ENCODE peak calls at places on chromosome 14, in eight cellular contexts. One of them, this sample, is unnamed.
A peak's percentile ranks its signal among the peaks of the same experiment; 100 is the strongest.

GRCh38 chr14:39376671-39377403 is 55.4 kb downstream of the FBXO33 start:
- DNase-seq in RWPE2: no peak
- DNase-seq in heart left ventricle: no peak
- DNase-seq in Caco-2: no peak
- DNase-seq in suprapubic skin: no peak
- DNase-seq in thoracic aorta: no peak
- DNase-seq in left ventricle myocardium inferior: no peak
- DNase-seq in IMR-90: peak; percentile 40
- DNase-seq in this sample: no peak

GRCh38 chr14:31263485-31264133 is 56.0 kb upstream of the HECTD1 start:
- DNase-seq in heart left ventricle: peak; percentile 29
- DNase-seq in IMR-90: peak; percentile 100
- DNase-seq in suprapubic skin: peak; percentile 80
- DNase-seq in left ventricle myocardium inferior: no peak
- DNase-seq in RWPE2: peak; percentile 96
- DNase-seq in thoracic aorta: peak; percentile 43
- DNase-seq in Caco-2: peak; percentile 78
- DNase-seq in this sample: no peak

GRCh38 chr14:60161176-60162107 is 3.8 kb downstream of the DHRS7 start:
- DNase-seq in thoracic aorta: no peak
- DNase-seq in IMR-90: peak; percentile 18
- DNase-seq in RWPE2: no peak
- DNase-seq in Caco-2: no peak
- DNase-seq in suprapubic skin: peak; percentile 66
- DNase-seq in left ventricle myocardium inferior: no peak
- DNase-seq in heart left ventricle: no peak
- DNase-seq in this sample: no peak

GRCh38 chr14:95290021-95290420 is 29.7 kb downstream of the CLMN start:
- DNase-seq in Caco-2: no peak
- DNase-seq in heart left ventricle: no peak
- DNase-seq in thoracic aorta: no peak
- DNase-seq in IMR-90: no peak
- DNase-seq in RWPE2: no peak
- DNase-seq in left ventricle myocardium inferior: no peak
- DNase-seq in suprapubic skin: no peak
- DNase-seq in this sample: no peak

GRCh38 chr14:61562321-61563161 is 132.8 kb upstream of the HIF1A start:
- DNase-seq in heart left ventricle: no peak
- DNase-seq in left ventricle myocardium inferior: no peak
- DNase-seq in Caco-2: no peak
- DNase-seq in thoracic aorta: no peak
- DNase-seq in IMR-90: peak; percentile 100
- DNase-seq in suprapubic skin: no peak
- DNase-seq in RWPE2: peak; percentile 87
- DNase-seq in this sample: no peak

GRCh38 chr14:55191881-55192616 is 664 bp upstream of the DLGAP5 start:
- DNase-seq in RWPE2: no peak
- DNase-seq in thoracic aorta: no peak
- DNase-seq in Caco-2: no peak
- DNase-seq in left ventricle myocardium inferior: no peak
- DNase-seq in heart left ventricle: no peak
- DNase-seq in IMR-90: no peak
- DNase-seq in suprapubic skin: no peak
- DNase-seq in this sample: no peak

GRCh38 chr14:64801800-64802199 is 77.9 kb downstream of the SPTB start:
- DNase-seq in heart left ventricle: no peak
- DNase-seq in suprapubic skin: no peak
- DNase-seq in left ventricle myocardium inferior: no peak
- DNase-seq in Caco-2: no peak
- DNase-seq in IMR-90: peak; percentile 17
- DNase-seq in thoracic aorta: no peak
- DNase-seq in RWPE2: no peak
- DNase-seq in this sample: no peak

GRCh38 chr14:66473223-66473622 is 12.9 kb upstream of the CCDC196 start:
- DNase-seq in RWPE2: no peak
- DNase-seq in suprapubic skin: no peak
- DNase-seq in heart left ventricle: no peak
- DNase-seq in Caco-2: no peak
- DNase-seq in thoracic aorta: no peak
- DNase-seq in left ventricle myocardium inferior: no peak
- DNase-seq in IMR-90: no peak
- DNase-seq in this sample: no peak

GRCh38 chr14:52185178-52185577 is 82.3 kb upstream of the PTGDR start:
- DNase-seq in RWPE2: no peak
- DNase-seq in suprapubic skin: no peak
- DNase-seq in thoracic aorta: no peak
- DNase-seq in left ventricle myocardium inferior: no peak
- DNase-seq in Caco-2: no peak
- DNase-seq in IMR-90: no peak
- DNase-seq in heart left ventricle: no peak
- DNase-seq in this sample: no peak

GRCh38 chr14:90274808-90275454 is 18.6 kb downstream of the PSMC1 start:
- DNase-seq in left ventricle myocardium inferior: no peak
- DNase-seq in heart left ventricle: no peak
- DNase-seq in suprapubic skin: no peak
- DNase-seq in thoracic aorta: no peak
- DNase-seq in Caco-2: no peak
- DNase-seq in RWPE2: no peak
- DNase-seq in IMR-90: peak; percentile 78
- DNase-seq in this sample: no peak

GRCh38 chr14:66503532-66503931 is 4.4 kb upstream of the GPHN start:
- DNase-seq in suprapubic skin: no peak
- DNase-seq in Caco-2: no peak
- DNase-seq in RWPE2: no peak
- DNase-seq in IMR-90: peak; percentile 28
- DNase-seq in thoracic aorta: no peak
- DNase-seq in heart left ventricle: peak; percentile 41
- DNase-seq in left ventricle myocardium inferior: no peak
- DNase-seq in this sample: no peak

GRCh38 chr14:55773984-55774581 is 194.1 kb downstream of the KTN1 start:
- DNase-seq in left ventricle myocardium inferior: no peak
- DNase-seq in thoracic aorta: no peak
- DNase-seq in suprapubic skin: no peak
- DNase-seq in IMR-90: no peak
- DNase-seq in Caco-2: no peak
- DNase-seq in heart left ventricle: no peak
- DNase-seq in RWPE2: no peak
- DNase-seq in this sample: no peak

GRCh38 chr14:31787377-31787776 is 226.2 kb downstream of the NUBPL start:
- DNase-seq in thoracic aorta: no peak
- DNase-seq in left ventricle myocardium inferior: no peak
- DNase-seq in Caco-2: no peak
- DNase-seq in heart left ventricle: no peak
- DNase-seq in IMR-90: peak; percentile 11
- DNase-seq in RWPE2: no peak
- DNase-seq in suprapubic skin: no peak
- DNase-seq in this sample: no peak

GRCh38 chr14:99430491-99430890 is 50.2 kb downstream of the SETD3 start:
- DNase-seq in suprapubic skin: no peak
- DNase-seq in thoracic aorta: no peak
- DNase-seq in Caco-2: no peak
- DNase-seq in IMR-90: no peak
- DNase-seq in heart left ventricle: peak; percentile 26
- DNase-seq in RWPE2: no peak
- DNase-seq in left ventricle myocardium inferior: no peak
- DNase-seq in this sample: no peak

GRCh38 chr14:65304239-65304638 is 108.3 kb upstream of the FUT8 start:
- DNase-seq in IMR-90: no peak
- DNase-seq in heart left ventricle: no peak
- DNase-seq in RWPE2: no peak
- DNase-seq in left ventricle myocardium inferior: no peak
- DNase-seq in thoracic aorta: no peak
- DNase-seq in Caco-2: no peak
- DNase-seq in suprapubic skin: no peak
- DNase-seq in this sample: no peak

GRCh38 chr14:90383731-90384542 is 12.9 kb upstream of the CALM1 start:
- DNase-seq in thoracic aorta: peak; percentile 28
- DNase-seq in suprapubic skin: peak; percentile 80
- DNase-seq in left ventricle myocardium inferior: peak; percentile 65
- DNase-seq in IMR-90: peak; percentile 46
- DNase-seq in heart left ventricle: peak; percentile 66
- DNase-seq in RWPE2: no peak
- DNase-seq in Caco-2: no peak
- DNase-seq in this sample: no peak

GRCh38 chr14:50762001-50762930 is 68.7 kb downstream of the NIN start:
- DNase-seq in left ventricle myocardium inferior: no peak
- DNase-seq in heart left ventricle: no peak
- DNase-seq in Caco-2: no peak
- DNase-seq in RWPE2: no peak
- DNase-seq in thoracic aorta: no peak
- DNase-seq in IMR-90: peak; percentile 94
- DNase-seq in suprapubic skin: no peak
- DNase-seq in this sample: no peak

GRCh38 chr14:66539034-66539433 is 31.1 kb downstream of the GPHN start:
- DNase-seq in IMR-90: no peak
- DNase-seq in left ventricle myocardium inferior: no peak
- DNase-seq in heart left ventricle: no peak
- DNase-seq in Caco-2: no peak
- DNase-seq in thoracic aorta: no peak
- DNase-seq in RWPE2: no peak
- DNase-seq in suprapubic skin: no peak
- DNase-seq in this sample: no peak

GRCh38 chr14:104326848-104327247 is 188.5 kb downstream of the KIF26A start:
- DNase-seq in RWPE2: peak; percentile 34
- DNase-seq in heart left ventricle: no peak
- DNase-seq in Caco-2: no peak
- DNase-seq in left ventricle myocardium inferior: no peak
- DNase-seq in suprapubic skin: no peak
- DNase-seq in IMR-90: no peak
- DNase-seq in thoracic aorta: no peak
- DNase-seq in this sample: no peak

DNA sequence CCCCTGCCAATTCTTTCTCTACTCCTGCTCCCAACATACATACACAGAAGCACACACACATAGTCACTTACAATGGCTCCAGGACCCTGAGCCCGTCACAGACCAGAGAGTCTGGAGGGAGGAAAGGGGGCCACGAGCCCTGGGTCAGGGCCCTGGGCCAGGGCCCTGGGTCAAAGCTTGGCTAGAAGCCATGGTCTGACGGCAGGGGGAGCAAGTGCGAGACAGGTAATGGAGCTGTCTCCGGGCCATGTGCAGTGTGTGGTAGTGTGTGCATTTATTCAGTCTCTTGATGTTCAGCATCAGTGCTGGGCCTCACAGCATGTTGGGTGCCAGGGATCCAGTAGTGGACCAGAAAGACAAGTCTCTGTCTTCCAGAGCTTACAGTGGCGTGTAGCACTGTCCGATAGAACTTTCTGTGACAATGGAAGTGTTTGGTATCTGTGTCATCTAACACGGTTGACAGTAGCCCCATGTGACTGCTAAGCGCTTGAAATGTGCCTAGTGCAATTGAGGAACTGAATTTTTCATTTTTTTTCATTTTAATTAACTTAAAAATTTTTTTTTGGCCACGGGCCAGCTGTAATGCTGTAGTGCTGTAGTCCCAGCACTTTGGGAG is 4.2 kb upstream of the RABGGTA start:
- DNase-seq in IMR-90: no peak
- DNase-seq in thoracic aorta: no peak
- DNase-seq in Caco-2: no peak
- DNase-seq in RWPE2: no peak
- DNase-seq in heart left ventricle: no peak
- DNase-seq in left ventricle myocardium inferior: no peak
- DNase-seq in suprapubic skin: no peak
- DNase-seq in this sample: no peak
- TF ChIP-seq CTCF in IMR-90: no peak
- TF ChIP-seq CTCF in thoracic aorta: no peak
- TF ChIP-seq CTCF in Caco-2: no peak
- TF ChIP-seq CTCF in RWPE2: no peak
- TF ChIP-seq CTCF in heart left ventricle: no peak
- TF ChIP-seq CTCF in left ventricle myocardium inferior: no peak
- TF ChIP-seq CTCF in suprapubic skin: no peak
- TF ChIP-seq CTCF in this sample: no peak

GRCh38 chr14:80954771-80955299 is 586 bp upstream of the TSHR start:
- DNase-seq in left ventricle myocardium inferior: peak; percentile 70
- DNase-seq in heart left ventricle: peak; percentile 70
- DNase-seq in Caco-2: peak; percentile 76
- DNase-seq in suprapubic skin: peak; percentile 84
- DNase-seq in IMR-90: peak; percentile 72
- DNase-seq in RWPE2: peak; percentile 77
- DNase-seq in thoracic aorta: peak; percentile 37
- DNase-seq in this sample: no peak

GRCh38 chr14:80958258-80958657 is 2.8 kb downstream of the TSHR start:
- DNase-seq in left ventricle myocardium inferior: no peak
- DNase-seq in IMR-90: no peak
- DNase-seq in Caco-2: no peak
- DNase-seq in heart left ventricle: no peak
- DNase-seq in RWPE2: no peak
- DNase-seq in suprapubic skin: no peak
- DNase-seq in thoracic aorta: no peak
- DNase-seq in this sample: no peak

GRCh38 chr14:80955434-80955939 is at the start of gene TSHR:
- DNase-seq in IMR-90: no peak
- DNase-seq in suprapubic skin: no peak
- DNase-seq in left ventricle myocardium inferior: no peak
- DNase-seq in heart left ventricle: no peak
- DNase-seq in thoracic aorta: no peak
- DNase-seq in RWPE2: peak; percentile 59
- DNase-seq in Caco-2: no peak
- DNase-seq in this sample: no peak

GRCh38 chr14:80956105-80956504 is 684 bp downstream of the TSHR start:
- DNase-seq in left ventricle myocardium inferior: no peak
- DNase-seq in IMR-90: no peak
- DNase-seq in thoracic aorta: no peak
- DNase-seq in RWPE2: no peak
- DNase-seq in suprapubic skin: no peak
- DNase-seq in Caco-2: no peak
- DNase-seq in heart left ventricle: no peak
- DNase-seq in this sample: no peak

GRCh38 chr14:80956922-80957321 is 1.5 kb downstream of the TSHR start:
- DNase-seq in heart left ventricle: no peak
- DNase-seq in Caco-2: no peak
- DNase-seq in suprapubic skin: no peak
- DNase-seq in left ventricle myocardium inferior: no peak
- DNase-seq in IMR-90: no peak
- DNase-seq in thoracic aorta: no peak
- DNase-seq in RWPE2: no peak
- DNase-seq in this sample: no peak
- H3K36me3 ChIP-seq in heart left ventricle: no peaks in the 10 kb centered on the region
- H3K36me3 ChIP-seq in Caco-2: no peaks in the 10 kb centered on the region
- H3K36me3 ChIP-seq in suprapubic skin: no peaks in the 10 kb centered on the region
- H3K36me3 ChIP-seq in left ventricle myocardium inferior: no peaks in the 10 kb centered on the region
- H3K36me3 ChIP-seq in IMR-90: no peaks in the 10 kb centered on the region
- H3K36me3 ChIP-seq in thoracic aorta: no peaks in the 10 kb centered on the region
- H3K36me3 ChIP-seq in RWPE2: no peaks in the 10 kb centered on the region
- H3K36me3 ChIP-seq in this sample: no peaks in the 10 kb centered on the region

GRCh38 chr14:96538663-96539317 is 36.6 kb downstream of the PAPOLA start:
- DNase-seq in thoracic aorta: no peak
- DNase-seq in Caco-2: no peak
- DNase-seq in heart left ventricle: no peak
- DNase-seq in RWPE2: no peak
- DNase-seq in left ventricle myocardium inferior: no peak
- DNase-seq in suprapubic skin: no peak
- DNase-seq in IMR-90: peak; percentile 14
- DNase-seq in this sample: no peak
- TF ChIP-seq CTCF in thoracic aorta: no peak
- TF ChIP-seq CTCF in Caco-2: no peak
- TF ChIP-seq CTCF in heart left ventricle: no peak
- TF ChIP-seq CTCF in RWPE2: no peak
- TF ChIP-seq CTCF in left ventricle myocardium inferior: no peak
- TF ChIP-seq CTCF in suprapubic skin: no peak
- TF ChIP-seq CTCF in IMR-90: no peak
- TF ChIP-seq CTCF in this sample: no peak

GRCh38 chr14:97336179-97336578 is 539.0 kb downstream of the VRK1 start:
- DNase-seq in IMR-90: no peak
- DNase-seq in suprapubic skin: no peak
- DNase-seq in heart left ventricle: no peak
- DNase-seq in RWPE2: no peak
- DNase-seq in thoracic aorta: no peak
- DNase-seq in Caco-2: no peak
- DNase-seq in left ventricle myocardium inferior: no peak
- DNase-seq in this sample: no peak
- H3K36me3 ChIP-seq in IMR-90: no peaks in the 10 kb centered on the region
- H3K36me3 ChIP-seq in suprapubic skin: no peaks in the 10 kb centered on the region
- H3K36me3 ChIP-seq in heart left ventricle: no peaks in the 10 kb centered on the region
- H3K36me3 ChIP-seq in RWPE2: no peaks in the 10 kb centered on the region
- H3K36me3 ChIP-seq in thoracic aorta: no peaks in the 10 kb centered on the region
- H3K36me3 ChIP-seq in Caco-2: no peaks in the 10 kb centered on the region
- H3K36me3 ChIP-seq in left ventricle myocardium inferior: no peaks in the 10 kb centered on the region
- H3K36me3 ChIP-seq in this sample: no peaks in the 10 kb centered on the region